ENCODE peak calls at places on chromosomes 4 and X, in nine cellular contexts. X is suprapubic skin, E is transverse colon, V is tibial nerve, Y is K562, U is SK-N-SH, C is A549, L is HepG2, K is H1. F is an unnamed sample.

GRCh38 chr4:74370912-74371311 is 6.0 kb downstream of the EREG start:
- DNase-seq in X (no peak), E (peak), V (no peak), Y (peak), U (peak), C (peak), L (peak), K (no peak), F (no peak)

GRCh38 chrX:10591363-10592036 is 28.9 kb downstream of the MID1 start:
- DNase-seq in X (no peak), E (no peak), V (no peak), Y (no peak), U (no peak), C (no peak), L (no peak), K (no peak), F (no peak)

GRCh38 chrX:1592128-1592862 is 891 bp downstream of the AKAP17A start:
- DNase-seq in X (no peak), E (peak), V (no peak), Y (peak), U (peak), C (no peak), L (peak), K (peak), F (peak)

GRCh38 chr4:107151173-107151572 is 115.1 kb upstream of the DKK2 start:
- DNase-seq in X (no peak), E (no peak), V (no peak), Y (no peak), U (no peak), C (no peak), L (no peak), K (no peak), F (no peak)

GRCh38 chr4:176788248-176788647 is 4.5 kb downstream of the VEGFC start:
- DNase-seq in X (no peak), E (no peak), V (no peak), Y (no peak), U (no peak), C (no peak), L (no peak), K (no peak), F (no peak)

GRCh38 chrX:25925956-25926355 is 212.2 kb upstream of the MAGEB18 start:
- DNase-seq in X (no peak), E (no peak), V (no peak), Y (no peak), U (no peak), C (no peak), L (no peak), K (no peak), F (no peak)

GRCh38 chr4:112083587-112084347 is 61.5 kb upstream of the FAM241A start:
- DNase-seq in X (no peak), E (no peak), V (no peak), Y (no peak), U (no peak), C (peak), L (peak), K (no peak), F (no peak)

GRCh38 chrX:78130396-78130795 is 9.1 kb downstream of the TAF9B start:
- DNase-seq in X (no peak), E (no peak), V (no peak), Y (no peak), U (no peak), C (no peak), L (no peak), K (no peak), F (no peak)

GRCh38 chr4:135418353-135418752 is 1216.8 kb upstream of the PABPC4L start:
- DNase-seq in X (no peak), E (no peak), V (no peak), Y (no peak), U (peak), C (no peak), L (peak), K (no peak), F (no peak)

GRCh38 chrX:13090261-13091110 is 46.1 kb upstream of the FAM9C start:
- DNase-seq in X (no peak), E (no peak), V (peak), Y (peak), U (no peak), C (no peak), L (peak), K (no peak), F (no peak)

GRCh38 chrX:13092455-13092941 is 48.1 kb upstream of the FAM9C start:
- DNase-seq in X (no peak), E (peak), V (no peak), Y (no peak), U (no peak), C (no peak), L (no peak), K (no peak), F (no peak)

GRCh38 chrX:13088155-13088485 is 43.7 kb upstream of the FAM9C start:
- DNase-seq in X (no peak), E (no peak), V (no peak), Y (no peak), U (no peak), C (no peak), L (no peak), K (no peak), F (no peak)

GRCh38 chrX:13093489-13094140 is 49.2 kb upstream of the FAM9C start:
- DNase-seq in X (no peak), E (no peak), V (no peak), Y (no peak), U (no peak), C (no peak), L (no peak), K (no peak), F (no peak)

GRCh38 chrX:13091111-13091765 is 46.8 kb upstream of the FAM9C start:
- DNase-seq in X (no peak), E (no peak), V (no peak), Y (no peak), U (no peak), C (no peak), L (no peak), K (no peak), F (no peak)
- H3K27ac ChIP-seq in X (peak), E (peak), V (no peak), Y (peak), U (peak), C (no peak), L (peak), K (no peak), F (no peak)

GRCh38 chr4:78057600-78058560 is 757 bp downstream of the FRAS1 start:
- DNase-seq in X (peak), E (peak), V (peak), Y (no peak), U (peak), C (peak), L (peak), K (peak), F (peak)
- TF ChIP-seq EP300 in X (no peak), E (no peak), V (no peak), Y (no peak), U (peak), C (no peak), L (no peak), K (no peak), F (no peak)

DNA sequence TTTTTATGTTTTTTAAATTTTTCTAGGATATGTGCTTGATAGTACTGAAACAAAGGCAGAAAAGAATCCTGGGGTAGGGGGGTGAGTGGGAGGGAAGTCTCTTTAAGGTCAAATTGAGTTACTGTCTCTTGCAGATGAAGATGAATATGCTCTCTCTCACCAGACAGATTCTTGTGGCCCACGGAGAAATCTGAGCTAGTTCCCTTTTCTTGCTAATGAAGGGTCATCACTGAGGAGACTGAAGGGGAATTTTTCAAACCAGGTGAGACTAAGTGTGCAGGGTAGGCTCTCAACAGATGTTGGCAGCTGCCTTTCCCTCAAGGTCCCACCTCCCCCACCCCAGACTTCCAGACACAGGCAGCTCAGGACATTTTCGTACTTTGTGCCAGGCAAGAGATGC is 21.5 kb downstream of the FAM9C start:
- DNase-seq in X (no peak), E (no peak), V (no peak), Y (no peak), U (no peak), C (no peak), L (no peak), K (no peak), F (no peak)
- H3K27ac ChIP-seq in X (no peak), E (no peak), V (no peak), Y (no peak), U (peak), C (peak), L (no peak), K (no peak), F (no peak)

GRCh38 chr4:156778606-156779005 is 193.0 kb downstream of the PDGFC start:
- DNase-seq in X (no peak), E (no peak), V (no peak), Y (no peak), U (no peak), C (no peak), L (peak), K (no peak), F (no peak)
- TF ChIP-seq EP300 in X (no peak), E (no peak), V (no peak), Y (no peak), U (no peak), C (no peak), L (no peak), K (no peak), F (no peak)

GRCh38 chr4:159357350-159357749 is 254.5 kb downstream of the RAPGEF2 start:
- DNase-seq in X (no peak), E (no peak), V (no peak), Y (no peak), U (no peak), C (no peak), L (no peak), K (no peak), F (no peak)

GRCh38 chr4:159358226-159358625 is 255.3 kb downstream of the RAPGEF2 start:
- DNase-seq in X (no peak), E (no peak), V (no peak), Y (no peak), U (no peak), C (no peak), L (no peak), K (no peak), F (no peak)

GRCh38 chr4:159355456-159355855 is 252.6 kb downstream of the RAPGEF2 start:
- DNase-seq in X (no peak), E (no peak), V (no peak), Y (no peak), U (no peak), C (no peak), L (no peak), K (no peak), F (no peak)

GRCh38 chr4:159363376-159363775 is 260.5 kb downstream of the RAPGEF2 start:
- DNase-seq in X (no peak), E (no peak), V (no peak), Y (no peak), U (no peak), C (no peak), L (no peak), K (no peak), F (no peak)

DNA sequence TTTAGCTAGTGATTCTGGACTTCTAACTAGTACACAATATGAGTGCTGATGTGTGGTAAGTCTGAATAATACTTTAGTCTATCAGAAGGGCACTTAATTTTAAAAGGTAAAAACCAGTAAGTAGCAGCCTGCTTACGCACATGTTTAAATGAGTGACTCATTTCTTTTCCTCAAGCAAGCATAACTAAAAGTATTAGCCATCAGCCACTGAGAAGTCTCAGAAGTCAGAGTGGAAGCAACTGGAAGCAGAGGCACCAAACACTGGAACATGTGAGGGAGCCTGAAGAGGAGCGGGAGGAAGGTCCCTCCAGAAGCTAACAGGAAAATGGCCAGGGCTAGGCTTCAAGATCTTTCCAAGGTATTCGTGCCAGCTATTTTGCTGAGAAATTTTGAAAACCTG is 257.7 kb downstream of the RAPGEF2 start:
- DNase-seq in X (no peak), E (no peak), V (no peak), Y (no peak), U (no peak), C (no peak), L (no peak), K (no peak), F (no peak)
- H3K27ac ChIP-seq in X (no peak), E (no peak), V (no peak), Y (no peak), U (peak), C (no peak), L (no peak), K (no peak), F (no peak)

GRCh38 chr4:94605241-94605640 is 152.5 kb upstream of the BMPR1B start:
- DNase-seq in X (no peak), E (no peak), V (no peak), Y (no peak), U (no peak), C (no peak), L (no peak), K (no peak), F (no peak)

GRCh38 chr4:94598758-94599157 is 147.0 kb downstream of the PDLIM5 start:
- DNase-seq in X (no peak), E (no peak), V (no peak), Y (no peak), U (no peak), C (no peak), L (no peak), K (no peak), F (no peak)

GRCh38 chr4:94603170-94603747 is 151.5 kb downstream of the PDLIM5 start:
- DNase-seq in X (no peak), E (no peak), V (no peak), Y (no peak), U (no peak), C (no peak), L (no peak), K (no peak), F (no peak)
- TF ChIP-seq EP300 in X (no peak), E (no peak), V (no peak), Y (no peak), U (no peak), C (no peak), L (no peak), K (no peak), F (no peak)

GRCh38 chrX:154733072-154733425 is 17.8 kb downstream of the GAB3 start:
- DNase-seq in X (no peak), E (no peak), V (no peak), Y (no peak), U (no peak), C (no peak), L (no peak), K (no peak), F (no peak)

GRCh38 chrX:154732421-154733071 is 18.3 kb downstream of the GAB3 start:
- DNase-seq in X (no peak), E (no peak), V (no peak), Y (no peak), U (no peak), C (no peak), L (no peak), K (no peak), F (no peak)

GRCh38 chrX:154738013-154738738 is 12.7 kb downstream of the GAB3 start:
- DNase-seq in X (no peak), E (peak), V (no peak), Y (no peak), U (no peak), C (no peak), L (no peak), K (no peak), F (peak)

GRCh38 chrX:154734101-154734781 is 16.6 kb downstream of the GAB3 start:
- DNase-seq in X (no peak), E (peak), V (no peak), Y (no peak), U (no peak), C (no peak), L (no peak), K (no peak), F (peak)

GRCh38 chrX:154735695-154736393 is 15.0 kb downstream of the GAB3 start:
- DNase-seq in X (no peak), E (peak), V (peak), Y (no peak), U (no peak), C (no peak), L (no peak), K (no peak), F (no peak)
- H3K27ac ChIP-seq in X (no peak), E (peak), V (no peak), Y (no peak), U (peak), C (peak), L (no peak), K (no peak), F (no peak)

GRCh38 chrX:20789103-20789502 is 522.4 kb upstream of the RPS6KA3 start:
- DNase-seq in X (no peak), E (no peak), V (no peak), Y (no peak), U (no peak), C (no peak), L (peak), K (no peak), F (no peak)
- TF ChIP-seq EP300 in X (no peak), E (no peak), V (no peak), Y (no peak), U (no peak), C (no peak), L (no peak), K (no peak), F (no peak)

F was measured in ovary.